ENCODE peak calls at places on chromosomes 5 and 9, in four cellular contexts. C is left lobe of liver, A is NCI-H2081, G is H54. D is an unnamed sample.

GRCh38 chr9:134967547-134967930 is 49.8 kb upstream of the FCN1 start:
- DNase-seq in C (peak), A (no peak), G (no peak), D (no peak)

GRCh38 chr9:117344892-117345660 is 69.8 kb downstream of the ASTN2 start:
- DNase-seq in C (no peak), A (no peak), G (no peak), D (no peak)

GRCh38 chr5:1167728-1168709 is 33.4 kb upstream of the SLC6A19 start:
- DNase-seq in C (peak), A (peak), G (peak), D (peak)

GRCh38 chr5:93997562-93997961 is 256.2 kb upstream of the POU5F2 start:
- DNase-seq in C (no peak), A (no peak), G (no peak), D (no peak)

GRCh38 chr9:106969696-106970095 is 106.7 kb downstream of the ZNF462 start:
- DNase-seq in C (no peak), A (no peak), G (no peak), D (no peak)

GRCh38 chr9:82170079-82170662 is 181.6 kb downstream of the SPATA31D1 start:
- DNase-seq in C (no peak), A (no peak), G (no peak), D (no peak)

GRCh38 chr5:13957032-13957645 is 12.7 kb upstream of the DNAH5 start:
- DNase-seq in C (no peak), A (peak), G (peak), D (no peak)

GRCh38 chr9:125529589-125530515 is 177.2 kb downstream of the MAPKAP1 start:
- DNase-seq in C (no peak), A (no peak), G (no peak), D (no peak)

GRCh38 chr9:106287108-106287631 is 575.8 kb upstream of the ZNF462 start:
- DNase-seq in C (no peak), A (no peak), G (no peak), D (no peak)

GRCh38 chr9:86641970-86642369 is 287.8 kb upstream of the TUT7 start:
- DNase-seq in C (no peak), A (no peak), G (no peak), D (no peak)

GRCh38 chr5:37015795-37016666 is 139.5 kb downstream of the NIPBL start:
- DNase-seq in C (no peak), A (no peak), G (no peak), D (no peak)

GRCh38 chr5:3590967-3591900 is 4.4 kb upstream of the IRX1 start:
- DNase-seq in C (no peak), A (no peak), G (no peak), D (no peak)

GRCh38 chr5:139488269-139488668 is 5.7 kb upstream of the STING1 start:
- DNase-seq in C (no peak), A (no peak), G (no peak), D (no peak)

GRCh38 chr5:39164529-39165402 is 54.6 kb downstream of the FYB1 start:
- DNase-seq in C (no peak), A (no peak), G (no peak), D (no peak)

GRCh38 chr5:114018178-114018577 is 343.7 kb upstream of the KCNN2 start:
- DNase-seq in C (no peak), A (no peak), G (no peak), D (no peak)

GRCh38 chr9:127447416-127448111 is 3.6 kb downstream of the RPL12 start:
- DNase-seq in C (no peak), A (no peak), G (no peak), D (no peak)

GRCh38 chr5:127296321-127296720 is 5.7 kb downstream of the MEGF10 start:
- DNase-seq in C (no peak), A (no peak), G (peak), D (no peak)

GRCh38 chr5:146877178-146877681 is 1.3 kb downstream of the PPP2R2B start:
- DNase-seq in C (no peak), A (no peak), G (no peak), D (no peak)

GRCh38 chr9:98873535-98874432 is 66.3 kb downstream of the GALNT12 start:
- DNase-seq in C (peak), A (no peak), G (peak), D (no peak)

GRCh38 chr5:1445313-1445894 is at the start of gene SLC6A3:
- DNase-seq in C (no peak), A (no peak), G (no peak), D (no peak)

GRCh38 chr5:109412981-109413402 is 3.2 kb upstream of the PJA2 start:
- DNase-seq in C (no peak), A (no peak), G (no peak), D (no peak)

GRCh38 chr9:70609542-70610286 is 195.3 kb upstream of the KLF9 start:
- DNase-seq in C (no peak), A (no peak), G (peak), D (no peak)

GRCh38 chr5:957730-958485 is 50.7 kb upstream of the NKD2 start:
- DNase-seq in C (peak), A (no peak), G (no peak), D (no peak)

GRCh38 chr5:134125195-134126015 is 10.9 kb downstream of the TCF7 start:
- DNase-seq in C (no peak), A (no peak), G (peak), D (no peak)

GRCh38 chr5:115751176-115751575 is 65.3 kb downstream of the CDO1 start:
- DNase-seq in C (no peak), A (no peak), G (no peak), D (no peak)

GRCh38 chr9:93170571-93170970 is 13.4 kb upstream of the WNK2 start:
- DNase-seq in C (no peak), A (no peak), G (no peak), D (no peak)

GRCh38 chr5:51960617-51961115 is 577.4 kb downstream of the ISL1 start:
- DNase-seq in C (no peak), A (no peak), G (no peak), D (no peak)

GRCh38 chr9:78187763-78188495 is 47.9 kb upstream of the CEP78 start:
- DNase-seq in C (no peak), A (no peak), G (no peak), D (no peak)

GRCh38 chr9:93580654-93581380 is 4.4 kb downstream of the PHF2 start:
- DNase-seq in C (peak), A (no peak), G (no peak), D (no peak)

GRCh38 chr5:84382363-84383295 is 2.1 kb downstream of the EDIL3 start:
- DNase-seq in C (no peak), A (no peak), G (peak), D (no peak)

GRCh38 chr5:138148811-138149210 is 9.6 kb upstream of the NME5 start:
- DNase-seq in C (no peak), A (no peak), G (no peak), D (no peak)

GRCh38 chr5:127192150-127192549 is 98.4 kb upstream of the MEGF10 start:
- DNase-seq in C (no peak), A (no peak), G (no peak), D (no peak)